ENCODE peak calls at places on chromosome 12, in eight cellular contexts. A is NB4; P is CD8-positive, alpha-beta T cell; N is foreskin fibroblast; H is ascending aorta; X is mammary epithelial cell; M is lower leg skin; C is fibroblast of the aortic adventitia. J is an unnamed sample.

GRCh38 chr12:80101126-80101525 is 1.8 kb downstream of the OTOGL start:
- DNase-seq in X (peak), P (no peak), C (peak), H (no peak), A (peak), M (no peak), N (no peak), J (peak)

GRCh38 chr12:130762319-130762675 is 46.2 kb upstream of the RIMBP2 start:
- DNase-seq in P (no peak), H (no peak), X (no peak), M (no peak), A (no peak), C (no peak), N (no peak), J (no peak)

GRCh38 chr12:119044094-119044493 is 62.8 kb downstream of the SRRM4 start:
- DNase-seq in A (no peak), X (no peak), N (no peak), C (no peak), P (no peak), H (no peak), M (no peak), J (no peak)

GRCh38 chr12:30191701-30192455 is 408.1 kb upstream of the TMTC1 start:
- DNase-seq in A (no peak), H (no peak), N (no peak), P (no peak), C (no peak), M (no peak), X (no peak), J (no peak)

GRCh38 chr12:153080-153746 is 60.7 kb downstream of the SLC6A12 start:
- DNase-seq in C (peak), N (peak), P (peak), A (peak), M (no peak), H (no peak), X (peak), J (peak)

GRCh38 chr12:23771230-23771949 is 178.1 kb downstream of the SOX5 start:
- DNase-seq in X (no peak), H (peak), P (no peak), M (peak), C (peak), N (no peak), A (no peak), J (no peak)

GRCh38 chr12:128693115-128693514 is 130.6 kb downstream of the SLC15A4 start:
- DNase-seq in H (no peak), M (no peak), X (no peak), C (no peak), A (no peak), N (no peak), P (no peak), J (no peak)

GRCh38 chr12:132218915-132219314 is 74.7 kb downstream of the NOC4L start:
- DNase-seq in M (no peak), X (no peak), C (no peak), P (peak), A (peak), H (no peak), N (no peak), J (peak)

GRCh38 chr12:113392988-113393579 is 10.6 kb downstream of the SDS start:
- DNase-seq in H (no peak), N (no peak), C (peak), X (no peak), P (no peak), A (peak), M (no peak), J (peak)

GRCh38 chr12:34398366-34398705 is 376.0 kb downstream of the ALG10 start:
- DNase-seq in N (no peak), M (peak), H (no peak), A (no peak), C (no peak), P (peak), X (no peak), J (no peak)

GRCh38 chr12:106682594-106683234 is 91.8 kb upstream of the RIC8B start:
- DNase-seq in N (peak), X (peak), H (no peak), A (peak), P (no peak), C (peak), M (peak), J (peak)

GRCh38 chr12:11756022-11756421 is 106.5 kb downstream of the ETV6 start:
- DNase-seq in N (no peak), A (no peak), X (no peak), P (no peak), H (no peak), C (no peak), M (no peak), J (no peak)

GRCh38 chr12:27618836-27619235 is 77.4 kb upstream of the REP15 start:
- DNase-seq in N (no peak), P (no peak), A (no peak), C (peak), X (no peak), M (no peak), H (no peak), J (no peak)

GRCh38 chr12:6868211-6869048 is 1.1 kb downstream of the TPI1 start:
- DNase-seq in P (no peak), H (no peak), X (no peak), M (no peak), A (peak), C (no peak), N (no peak), J (peak)

GRCh38 chr12:103751171-103751570 is 89.9 kb downstream of the NT5DC3 start:
- DNase-seq in X (no peak), H (no peak), C (no peak), N (no peak), P (no peak), M (no peak), A (peak), J (no peak)

GRCh38 chr12:49975370-49975761 is 2.6 kb downstream of the AQP6 start:
- DNase-seq in P (no peak), C (no peak), N (no peak), A (no peak), M (no peak), H (no peak), X (no peak), J (no peak)

GRCh38 chr12:52352951-52353350 is 14.3 kb downstream of the KRT85 start:
- DNase-seq in C (no peak), N (no peak), A (no peak), P (no peak), X (no peak), H (no peak), M (peak), J (no peak)

GRCh38 chr12:124403273-124403672 is 108.4 kb downstream of the RFLNA start:
- DNase-seq in X (no peak), C (no peak), P (no peak), M (no peak), A (no peak), N (no peak), H (no peak), J (no peak)

GRCh38 chr12:44362947-44363346 is 513.2 kb downstream of the NELL2 start:
- DNase-seq in C (no peak), H (no peak), N (no peak), P (no peak), A (no peak), X (no peak), M (no peak), J (no peak)

GRCh38 chr12:64889434-64890216 is 65.2 kb downstream of the TBC1D30 start:
- DNase-seq in X (no peak), A (no peak), H (no peak), N (no peak), M (no peak), C (no peak), P (no peak), J (no peak)

GRCh38 chr12:94550964-94551363 is 91.3 kb upstream of the CEP83 start:
- DNase-seq in P (no peak), C (no peak), A (peak), H (no peak), M (peak), X (peak), N (no peak), J (no peak)

GRCh38 chr12:132560421-132560830 is 50.0 kb downstream of the LRCOL1 start:
- DNase-seq in N (no peak), M (no peak), X (peak), A (peak), H (no peak), P (peak), C (no peak), J (no peak)

GRCh38 chr12:116964740-116965090 is 54.0 kb downstream of the FBXW8 start:
- DNase-seq in N (no peak), M (no peak), X (no peak), H (no peak), C (no peak), P (no peak), A (no peak), J (no peak)

GRCh38 chr12:13945641-13946040 is 35.8 kb downstream of the GRIN2B start:
- DNase-seq in M (no peak), A (no peak), X (no peak), N (no peak), H (no peak), P (no peak), C (no peak), J (no peak)

GRCh38 chr12:114342651-114343050 is 63.3 kb downstream of the TBX5 start:
- DNase-seq in A (no peak), M (no peak), N (peak), P (no peak), C (no peak), H (no peak), X (no peak), J (no peak)

GRCh38 chr12:107571492-107571891 is 114.1 kb upstream of the PWP1 start:
- DNase-seq in P (no peak), M (no peak), X (no peak), C (no peak), A (no peak), H (no peak), N (no peak), J (no peak)

GRCh38 chr12:111406474-111407370 is 999 bp downstream of the SH2B3 start:
- DNase-seq in H (no peak), A (peak), M (no peak), P (peak), C (no peak), N (no peak), X (no peak), J (no peak)

GRCh38 chr12:59075968-59076367 is 155.7 kb upstream of the LRIG3 start:
- DNase-seq in H (no peak), N (no peak), X (no peak), A (no peak), C (no peak), M (no peak), P (no peak), J (no peak)

GRCh38 chr12:122785503-122785902 is 11.1 kb downstream of the CCDC62 start:
- DNase-seq in M (no peak), P (no peak), X (no peak), N (no peak), C (no peak), H (no peak), A (no peak), J (no peak)

GRCh38 chr12:64673490-64674169 is 63.3 kb downstream of the RASSF3 start:
- DNase-seq in P (no peak), M (no peak), A (no peak), X (no peak), N (no peak), C (no peak), H (no peak), J (peak)

GRCh38 chr12:105922670-105923102 is 216.1 kb downstream of the NUAK1 start:
- DNase-seq in A (no peak), H (no peak), N (peak), C (peak), X (peak), M (no peak), P (no peak), J (peak)

GRCh38 chr12:74747305-74747704 is 209.7 kb downstream of the ATXN7L3B start:
- DNase-seq in C (peak), N (peak), P (no peak), A (peak), M (no peak), X (no peak), H (no peak), J (peak)

GRCh38 chr12:85550924-85551323 is 270.9 kb downstream of the ALX1 start:
- DNase-seq in C (no peak), N (no peak), X (no peak), M (no peak), H (no peak), P (no peak), A (no peak), J (peak)

GRCh38 chr12:8549381-8549780 is 8.7 kb upstream of the CLEC4E start:
- DNase-seq in P (no peak), X (no peak), M (no peak), A (no peak), C (peak), N (no peak), H (no peak), J (no peak)

GRCh38 chr12:79444089-79444488 is 246.7 kb downstream of the PAWR start:
- DNase-seq in H (no peak), M (no peak), A (no peak), N (peak), P (no peak), C (peak), X (peak), J (peak)

GRCh38 chr12:12786716-12787601 is 1.5 kb downstream of the APOLD1 start:
- DNase-seq in H (peak), X (peak), M (peak), C (peak), P (peak), A (peak), N (peak), J (peak)
- H3K4me3 ChIP-seq in H (peak), X (peak), M (peak), C (peak), P (peak), A (peak), N (peak), J (peak)

GRCh38 chr12:41188058-41188840 is at the start of gene PDZRN4:
- DNase-seq in A (no peak), C (no peak), X (peak), N (no peak), P (no peak), H (no peak), M (peak), J (no peak)
- TF ChIP-seq CTCF in A (no peak), C (no peak), X (no peak), N (no peak), P (no peak), H (no peak), M (no peak), J (no peak)

GRCh38 chr12:66694666-66695065 is 15.8 kb upstream of the GRIP1 start:
- DNase-seq in P (no peak), H (no peak), A (no peak), N (no peak), C (no peak), M (no peak), X (no peak), J (no peak)

GRCh38 chr12:66695130-66695529 is 16.3 kb upstream of the GRIP1 start:
- DNase-seq in C (no peak), M (no peak), A (no peak), N (no peak), P (no peak), H (no peak), X (no peak), J (no peak)

GRCh38 chr12:66692986-66693385 is 14.1 kb upstream of the GRIP1 start:
- DNase-seq in P (no peak), X (no peak), C (no peak), A (no peak), M (no peak), H (no peak), N (no peak), J (no peak)

GRCh38 chr12:66693901-66694513 is 15.1 kb upstream of the GRIP1 start:
- DNase-seq in P (peak), A (peak), X (peak), M (no peak), H (no peak), C (peak), N (peak), J (peak)

GRCh38 chr12:66692170-66692569 is 13.3 kb upstream of the GRIP1 start:
- DNase-seq in P (no peak), X (no peak), C (no peak), N (no peak), H (no peak), M (no peak), A (peak), J (no peak)
- H3K4me3 ChIP-seq in P (no peak), X (no peak), C (no peak), N (no peak), H (no peak), M (no peak), A (no peak), J (no peak)

DNA sequence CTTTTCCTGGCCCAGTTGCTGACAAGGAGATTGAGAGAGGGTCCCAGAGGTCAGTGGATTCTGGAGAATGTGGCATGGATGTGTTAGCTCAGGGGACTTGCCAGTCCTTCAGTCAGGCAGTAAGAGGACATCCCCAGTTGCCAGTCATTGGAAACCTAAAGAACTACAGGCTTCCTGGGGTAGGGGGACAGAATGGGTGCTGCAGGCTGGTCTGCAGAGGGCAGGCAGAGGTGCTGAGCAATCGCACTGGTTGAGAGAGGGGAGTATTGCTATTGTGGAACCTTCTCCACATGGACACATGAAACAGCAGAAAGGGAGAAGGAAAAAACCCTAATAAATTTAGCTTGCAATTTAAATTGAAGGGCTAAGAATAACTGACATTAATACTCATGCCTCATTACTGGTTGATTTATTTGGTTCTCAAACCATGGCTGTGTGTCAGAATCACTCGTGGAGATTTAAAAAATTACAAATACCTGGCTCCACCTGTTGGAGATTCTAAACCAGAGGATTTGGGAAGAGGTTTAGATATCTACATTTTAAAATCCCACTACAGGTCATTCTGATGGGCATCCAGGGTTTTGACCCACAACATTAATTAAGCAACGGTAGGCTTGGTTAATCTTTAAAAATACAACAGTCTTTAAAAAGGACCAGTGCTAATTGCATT is 71.2 kb upstream of the SLC38A2 start:
- DNase-seq in A (no peak), P (no peak), M (no peak), X (no peak), H (no peak), N (no peak), C (no peak), J (no peak)
- TF ChIP-seq CTCF in A (no peak), P (no peak), M (no peak), X (peak), H (no peak), N (no peak), C (no peak), J (no peak)

GRCh38 chr12:89019439-89020120 is 332.7 kb downstream of the DUSP6 start:
- DNase-seq in C (peak), N (peak), P (peak), X (peak), A (peak), M (peak), H (peak), J (peak)
- H3K4me3 ChIP-seq in C (peak), N (peak), P (no peak), X (peak), A (peak), M (no peak), H (no peak), J (peak)

DNA sequence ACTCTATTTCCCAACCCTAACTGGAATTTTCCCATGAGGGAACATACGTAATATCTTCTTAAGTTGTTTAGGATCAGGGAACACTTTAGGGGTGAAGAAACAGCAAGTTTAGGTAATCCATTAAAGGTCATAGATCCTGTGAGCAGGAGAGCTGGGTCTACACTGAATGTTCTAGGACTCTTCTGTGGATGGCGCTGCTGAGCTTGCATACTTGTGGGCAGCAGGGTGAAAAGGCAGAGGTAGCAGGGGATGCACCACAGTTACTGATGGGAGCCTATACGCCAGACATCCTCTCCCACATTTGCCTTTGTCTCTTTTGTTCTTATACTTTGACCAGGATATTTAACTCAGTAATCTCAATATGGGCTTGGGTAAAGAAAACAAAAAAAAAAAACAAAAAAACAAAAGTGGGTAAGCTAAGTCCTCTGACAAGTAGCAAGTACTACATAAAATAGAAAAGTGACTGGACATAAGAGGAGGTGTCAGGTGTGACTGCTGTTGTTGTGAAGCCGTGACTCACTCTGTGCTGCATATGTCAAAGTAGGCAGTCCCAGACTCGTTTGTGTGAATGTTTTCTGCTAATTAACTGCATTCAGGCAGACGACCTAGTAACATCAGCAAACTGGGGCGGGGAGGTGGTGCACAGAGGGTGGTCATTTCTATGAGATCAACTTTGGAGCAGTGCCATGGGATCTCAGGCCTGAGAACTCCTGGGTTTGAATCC is 31.6 kb downstream of the NEUROD4 start:
- DNase-seq in X (no peak), N (no peak), M (no peak), P (no peak), A (no peak), H (no peak), C (no peak), J (no peak)
- TF ChIP-seq CTCF in X (no peak), N (no peak), M (no peak), P (no peak), A (no peak), H (no peak), C (no peak), J (no peak)

J was measured in choroid plexus epithelial cell.